ENCODE peak calls at places on chromosomes 16 and 17, in seven cellular contexts. Y is AG04449, G is body of pancreas, O is uterus, L is DND-41, U is fibroblast of mammary gland, Z is neuronal stem cell. C is an unnamed sample.

GRCh38 chr16:3289998-3290673 is 6.8 kb downstream of the ZNF263 start:
- DNase-seq in L (no peak), Y (no peak), O (no peak), U (no peak), Z (no peak), G (no peak), C (no peak)

GRCh38 chr16:23836404-23837291 is 865 bp downstream of the PRKCB start:
- DNase-seq in G (no peak), L (peak; percentile 85), Z (no peak), Y (no peak), U (no peak), O (no peak), C (peak; percentile 56)

GRCh38 chr17:37024181-37024637 is 75.5 kb downstream of the AATF start:
- DNase-seq in Z (no peak), Y (no peak), U (no peak), L (no peak), G (no peak), O (no peak), C (no peak)

GRCh38 chr16:68084504-68085258 is 489 bp upstream of the NFATC3 start:
- DNase-seq in O (peak; percentile 88), U (peak; percentile 60), Z (peak; percentile 96), G (peak; percentile 70), L (peak; percentile 94), Y (no peak), C (peak; percentile 98)

GRCh38 chr16:2085669-2086068 is 37.9 kb downstream of the TSC2 start:
- DNase-seq in U (peak; percentile 29), Y (no peak), L (no peak), Z (no peak), G (no peak), O (no peak), C (no peak)

GRCh38 chr17:38510424-38511125 is 82.3 kb downstream of the ARHGAP23 start:
- DNase-seq in G (no peak), Y (no peak), Z (peak; percentile 61), U (no peak), O (no peak), L (no peak), C (no peak)

GRCh38 chr16:56673916-56674315 is 4.3 kb downstream of the MT1H start:
- DNase-seq in Z (no peak), U (peak; percentile 37), G (peak; percentile 66), Y (no peak), L (no peak), O (peak; percentile 27), C (no peak)

GRCh38 chr16:11501583-11502138 is 85.1 kb downstream of the LITAF start:
- DNase-seq in Y (no peak), L (no peak), Z (peak; percentile 44), G (no peak), O (no peak), U (no peak), C (no peak)

GRCh38 chr17:7141824-7142223 is 27.2 kb upstream of the ASGR2 start:
- DNase-seq in U (no peak), L (no peak), O (no peak), G (no peak), Z (no peak), Y (no peak), C (no peak)

GRCh38 chr17:78664476-78665384 is 87.5 kb upstream of the DNAH17 start:
- DNase-seq in O (no peak), U (peak; percentile 51), G (no peak), Y (no peak), L (no peak), Z (no peak), C (peak; percentile 35)

GRCh38 chr16:83953796-83954576 is 946 bp downstream of the OSGIN1 start:
- DNase-seq in G (peak; percentile 33), O (no peak), Z (no peak), L (peak; percentile 37), Y (no peak), U (peak; percentile 30), C (no peak)

GRCh38 chr17:6677158-6677831 is 25.7 kb downstream of the C17orf100 start:
- DNase-seq in G (no peak), Z (no peak), U (no peak), O (no peak), Y (peak; percentile 10), L (peak; percentile 59), C (no peak)

GRCh38 chr17:9729034-9729650 is 62.2 kb downstream of the DHRS7C start:
- DNase-seq in Z (peak; percentile 47), O (no peak), L (peak; percentile 25), U (peak; percentile 60), Y (peak; percentile 0), G (no peak), C (no peak)

GRCh38 chr16:60064026-60064425 is 1329.9 kb upstream of the GOT2 start:
- DNase-seq in Z (no peak), G (no peak), Y (no peak), L (no peak), U (no peak), O (no peak), C (no peak)

GRCh38 chr16:64455275-64455674 is 666.6 kb downstream of the CDH11 start:
- DNase-seq in Y (no peak), U (peak; percentile 54), L (no peak), G (no peak), O (no peak), Z (no peak), C (no peak)

GRCh38 chr16:19095699-19096098 is 18.1 kb upstream of the ITPRIPL2 start:
- DNase-seq in L (no peak), Z (no peak), O (no peak), G (no peak), Y (no peak), U (no peak), C (no peak)

GRCh38 chr16:49749816-49750215 is 106.1 kb downstream of the ZNF423 start:
- DNase-seq in Y (no peak), L (no peak), Z (no peak), U (no peak), O (no peak), G (no peak), C (no peak)

GRCh38 chr16:49745434-49745833 is 110.5 kb downstream of the ZNF423 start:
- DNase-seq in O (no peak), G (no peak), U (no peak), Z (no peak), L (no peak), Y (no peak), C (no peak)

GRCh38 chr16:49748322-49748721 is 107.6 kb downstream of the ZNF423 start:
- DNase-seq in O (peak; percentile 73), L (no peak), U (peak; percentile 28), Y (no peak), Z (no peak), G (peak; percentile 15), C (no peak)

GRCh38 chr16:49750341-49751011 is 105.4 kb downstream of the ZNF423 start:
- DNase-seq in L (no peak), U (no peak), G (no peak), Z (no peak), O (no peak), Y (no peak), C (no peak)

DNA sequence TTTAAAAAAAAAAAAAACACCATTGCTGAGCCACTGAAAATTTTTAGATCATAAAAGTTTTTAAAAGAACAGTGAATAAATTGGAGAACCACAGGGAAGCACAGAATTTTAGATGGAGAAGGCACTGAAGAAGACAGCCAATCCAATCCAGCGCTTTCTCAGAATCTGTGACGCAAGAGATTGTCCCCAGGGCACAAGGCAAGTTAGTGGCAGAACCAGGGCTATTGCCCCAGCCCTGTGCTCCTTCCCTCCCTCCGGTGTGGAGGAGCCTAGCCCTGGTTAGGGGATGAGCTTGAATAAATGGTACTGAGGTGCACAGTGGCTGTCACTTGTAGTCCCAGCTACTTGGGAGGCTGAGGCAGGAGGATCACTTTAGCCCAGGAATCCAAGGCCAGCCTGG is 108.3 kb downstream of the ZNF423 start:
- DNase-seq in O (no peak), G (no peak), U (no peak), L (no peak), Y (no peak), Z (no peak), C (no peak)
- H3K4me3 ChIP-seq in O (no peak overlapping the region), G (no peak overlapping the region), U (no peak overlapping the region), L (no peak overlapping the region), Y (no peak overlapping the region), Z (no peak overlapping the region), C (no peak overlapping the region)

DNA sequence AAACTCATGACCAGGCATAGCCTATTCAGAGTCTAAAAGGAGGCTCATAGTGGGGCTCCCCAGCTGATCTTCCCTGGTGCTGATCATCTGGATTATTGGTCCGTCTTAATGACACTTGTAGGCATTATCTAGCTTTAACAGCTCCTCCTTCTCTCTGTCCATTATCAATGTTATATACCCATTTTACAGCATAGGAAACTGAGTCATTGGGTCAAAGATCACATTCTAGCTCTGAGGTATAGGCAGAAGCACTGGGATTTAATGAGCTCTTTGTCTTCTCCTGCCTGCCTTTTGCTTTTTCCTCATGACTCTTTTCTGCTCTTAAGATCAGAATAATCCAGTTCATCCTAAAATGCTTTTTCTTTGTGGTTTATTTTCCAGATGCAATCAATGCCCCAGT is 756 bp downstream of the CCL2 start:
- DNase-seq in O (no peak), U (no peak), Z (no peak), Y (no peak), L (no peak), G (no peak), C (no peak)
- H3K4me3 ChIP-seq in O (peak overlapping the region; percentile 28), U (peak overlapping the region; percentile 65), Z (no peak overlapping the region), Y (peak overlapping the region; percentile 67), L (no peak overlapping the region), G (no peak overlapping the region), C (peak overlapping the region; percentile 46)

DNA sequence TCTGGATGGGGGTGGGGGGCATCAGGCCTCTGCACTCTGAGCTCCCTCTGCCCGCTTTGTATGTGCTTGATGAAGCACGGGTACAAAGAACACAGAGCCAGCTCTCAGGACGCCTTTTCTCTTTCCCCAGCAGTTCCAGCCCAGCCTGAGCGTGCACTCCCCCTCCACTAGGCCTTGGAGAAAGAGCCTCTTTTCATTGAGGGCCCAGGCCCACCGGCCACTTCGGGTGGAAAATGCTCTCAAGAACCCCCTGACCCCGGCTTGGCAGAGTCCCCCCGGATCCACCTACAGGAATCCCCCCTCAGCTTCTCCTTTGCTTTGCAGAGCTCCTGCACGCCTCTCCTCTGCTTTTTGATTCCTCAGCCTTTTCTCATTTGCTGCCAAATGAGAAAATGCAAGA is 30.2 kb downstream of the MRC2 start:
- DNase-seq in U (no peak), G (no peak), O (no peak), L (no peak), Y (no peak), Z (no peak), C (no peak)
- H3K4me3 ChIP-seq in U (no peak overlapping the region), G (no peak overlapping the region), O (no peak overlapping the region), L (no peak overlapping the region), Y (no peak overlapping the region), Z (no peak overlapping the region), C (no peak overlapping the region)

DNA sequence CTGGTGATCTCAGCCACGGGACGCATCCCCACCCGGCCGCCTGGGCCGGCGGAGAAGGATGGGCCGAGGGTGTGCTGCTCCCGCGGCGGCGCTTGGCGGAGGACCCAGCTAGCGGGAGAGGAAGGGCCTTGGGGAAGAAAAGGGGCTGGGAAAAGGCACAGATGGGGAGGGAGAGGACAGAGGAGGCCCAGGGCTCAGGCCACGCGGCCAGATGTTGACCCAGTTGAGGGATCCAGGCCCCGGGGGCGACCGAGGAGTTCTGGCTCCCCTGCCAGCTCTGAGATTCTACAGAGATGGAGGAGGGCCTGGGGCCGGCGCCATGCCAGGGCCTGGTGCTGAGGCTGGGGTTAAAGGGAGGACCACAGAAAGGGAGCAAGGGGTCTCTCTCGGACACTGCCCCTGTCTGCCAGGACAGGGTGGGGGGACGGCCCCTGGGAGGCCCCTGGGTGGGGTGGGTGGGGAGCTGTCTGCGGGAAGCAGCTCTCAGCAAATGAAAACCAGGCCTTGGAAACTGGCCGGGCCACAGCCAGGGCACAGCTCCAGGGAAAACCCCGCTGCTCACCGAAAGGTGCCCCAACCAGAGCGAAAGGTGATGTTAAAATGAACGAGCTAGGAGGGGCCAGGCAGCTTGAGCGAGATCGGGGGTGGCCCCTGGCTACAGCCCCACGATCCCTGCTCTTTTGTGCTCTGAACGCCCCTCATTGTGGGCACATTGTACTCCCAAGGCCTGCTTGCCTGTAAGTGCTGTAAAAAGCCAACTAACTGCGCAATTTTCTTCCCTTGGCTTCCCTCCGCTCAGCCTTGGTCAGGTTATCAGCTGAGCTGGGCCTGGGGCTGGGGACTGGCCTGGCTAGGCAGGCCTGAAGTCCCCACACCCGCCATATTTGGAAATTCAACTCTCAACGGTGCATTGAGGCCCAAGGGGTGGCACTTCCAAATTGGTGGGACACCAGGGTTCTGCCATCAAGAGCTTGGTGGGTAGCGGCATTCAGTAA is 191.4 kb downstream of the ZNF423 start:
- DNase-seq in L (no peak), G (no peak), Y (no peak), Z (no peak), U (no peak), O (peak; percentile 79), C (no peak)
- H3K4me3 ChIP-seq in L (no peak overlapping the region), G (no peak overlapping the region), Y (no peak overlapping the region), Z (no peak overlapping the region), U (no peak overlapping the region), O (peak overlapping the region; percentile 25), C (no peak overlapping the region)

C was measured in left lung.